ENCODE peak calls at places on chromosomes 7 and 10, in five cellular contexts. I is PC-3; V is fibroblast of lung; H is CD8-positive, alpha-beta T cell; N is GM23338. R is an unnamed sample. For H3K27me3, the result is how much of the 10 kb centered on the place peaks cover.

GRCh38 chr10:106997721-106998120 is 166.8 kb downstream of the SORCS1 start:
- DNase-seq in V (no peak), H (no peak), I (no peak), N (no peak), R (no peak)

GRCh38 chr7:101474178-101474577 is 111.5 kb downstream of the COL26A1 start:
- DNase-seq in H (no peak), I (no peak), N (no peak), V (no peak), R (no peak)

GRCh38 chr10:42961156-42961589 is 115.7 kb upstream of the RET start:
- DNase-seq in V (no peak), N (no peak), I (no peak), H (no peak), R (peak)

GRCh38 chr7:41695661-41696322 is 7.1 kb downstream of the INHBA start:
- DNase-seq in H (no peak), V (peak), I (no peak), N (no peak), R (no peak)

GRCh38 chr7:35424869-35425495 is 171.1 kb upstream of the TBX20 start:
- DNase-seq in N (peak), V (peak), I (peak), H (peak), R (peak)

GRCh38 chr10:10992961-10993714 is 24.5 kb upstream of the CELF2 start:
- DNase-seq in I (no peak), H (no peak), N (no peak), V (no peak), R (no peak)

GRCh38 chr10:43361532-43362190 is 9.8 kb upstream of the FXYD4 start:
- DNase-seq in H (peak), V (no peak), N (no peak), I (no peak), R (peak)

GRCh38 chr7:27132214-27132613 is 1.7 kb upstream of the HOXA4 start:
- DNase-seq in V (no peak), H (no peak), N (no peak), I (no peak), R (no peak)

GRCh38 chr10:54800677-54801480 is at the start of gene PCDH15:
- DNase-seq in N (peak), V (peak), H (no peak), I (peak), R (no peak)

GRCh38 chr10:33116293-33116697 is 158.3 kb upstream of the ITGB1 start:
- DNase-seq in N (peak), V (peak), H (no peak), I (peak), R (no peak)

GRCh38 chr7:73363225-73364005 is 35.5 kb downstream of the FKBP6 start:
- DNase-seq in H (no peak), V (no peak), N (no peak), I (no peak), R (no peak)

GRCh38 chr7:65235586-65235985 is 138.1 kb upstream of the ZNF92 start:
- DNase-seq in V (no peak), N (no peak), I (no peak), H (no peak), R (no peak)

GRCh38 chr10:130512936-130513335 is 376.7 kb downstream of the GLRX3 start:
- DNase-seq in H (no peak), I (no peak), N (no peak), V (no peak), R (no peak)

GRCh38 chr10:27072436-27073114 is 27.7 kb downstream of the ANKRD26 start:
- DNase-seq in V (no peak), H (no peak), I (no peak), N (peak), R (no peak)

GRCh38 chr10:103021897-103022286 is 103.8 kb downstream of the CNNM2 start:
- DNase-seq in I (no peak), N (no peak), H (no peak), V (peak), R (no peak)

GRCh38 chr10:14880201-14880600 is 1.5 kb downstream of the SUV39H2 start:
- DNase-seq in N (peak), I (peak), H (no peak), V (no peak), R (no peak)

GRCh38 chr7:158315326-158315725 is 272.3 kb downstream of the PTPRN2 start:
- DNase-seq in V (no peak), I (no peak), N (no peak), H (no peak), R (no peak)

GRCh38 chr7:121755818-121756501 is 117.0 kb upstream of the PTPRZ1 start:
- DNase-seq in I (no peak), N (peak), H (no peak), V (no peak), R (no peak)

GRCh38 chr10:73899401-73899780 is 11.5 kb upstream of the PLAU start:
- DNase-seq in V (peak), H (no peak), I (peak), N (no peak), R (no peak)

GRCh38 chr7:3695602-3696001 is 394.6 kb downstream of the SDK1 start:
- DNase-seq in V (peak), N (no peak), I (peak), H (no peak), R (no peak)

GRCh38 chr7:17054836-17055235 is 173.1 kb upstream of the AGR3 start:
- DNase-seq in I (no peak), H (no peak), N (no peak), V (no peak), R (no peak)

GRCh38 chr7:70542750-70543376 is 589.1 kb upstream of the GALNT17 start:
- DNase-seq in I (no peak), N (no peak), V (no peak), H (no peak), R (no peak)

GRCh38 chr7:39979406-39980073 is 29.5 kb downstream of the CDK13 start:
- DNase-seq in V (no peak), I (no peak), N (no peak), H (no peak), R (no peak)

GRCh38 chr10:70088299-70088698 is 35.7 kb downstream of the MACROH2A2 start:
- DNase-seq in I (no peak), N (no peak), V (no peak), H (no peak), R (no peak)

GRCh38 chr10:27369832-27370231 is 129.2 kb upstream of the ACBD5 start:
- DNase-seq in N (peak), V (peak), H (no peak), I (peak), R (no peak)

GRCh38 chr10:70513848-70514309 is 35.3 kb downstream of the PALD1 start:
- DNase-seq in N (peak), V (no peak), H (no peak), I (no peak), R (peak)

GRCh38 chr10:93701903-93702277 is 502 bp downstream of the FRA10AC1 start:
- DNase-seq in N (peak), V (peak), H (no peak), I (peak), R (no peak)

GRCh38 chr7:21193895-21194294 is 234.0 kb upstream of the SP4 start:
- DNase-seq in N (peak), H (no peak), I (no peak), V (no peak), R (no peak)

GRCh38 chr10:119602241-119603095 is 5.7 kb upstream of the TIAL1 start:
- DNase-seq in N (peak), I (peak), H (no peak), V (peak), R (peak)

GRCh38 chr7:94251-94801 is 98.0 kb upstream of the FAM20C start:
- DNase-seq in I (no peak), N (no peak), H (no peak), V (no peak), R (no peak)

GRCh38 chr10:101938316-101939272 is 95.0 kb upstream of the KCNIP2 start:
- DNase-seq in H (no peak), V (peak), I (peak), N (no peak), R (no peak)

GRCh38 chr7:79130715-79131114 is 322.8 kb downstream of the MAGI2 start:
- DNase-seq in H (no peak), I (no peak), V (no peak), N (no peak), R (no peak)
- H3K27me3 ChIP-seq in H (under half), I (under half), V (under half), N (under half), R (under half)

GRCh38 chr7:5231116-5231515 is 41.1 kb downstream of the WIPI2 start:
- DNase-seq in V (no peak), H (no peak), N (no peak), I (no peak), R (no peak)

GRCh38 chr7:5231811-5232484 is 41.9 kb downstream of the WIPI2 start:
- DNase-seq in N (no peak), V (no peak), H (no peak), I (no peak), R (peak)

GRCh38 chr7:5232485-5232837 is 42.4 kb downstream of the WIPI2 start:
- DNase-seq in V (no peak), H (no peak), I (no peak), N (no peak), R (no peak)

GRCh38 chr7:5234852-5235831 is 45.1 kb downstream of the WIPI2 start:
- DNase-seq in N (no peak), I (peak), H (no peak), V (peak), R (no peak)

DNA sequence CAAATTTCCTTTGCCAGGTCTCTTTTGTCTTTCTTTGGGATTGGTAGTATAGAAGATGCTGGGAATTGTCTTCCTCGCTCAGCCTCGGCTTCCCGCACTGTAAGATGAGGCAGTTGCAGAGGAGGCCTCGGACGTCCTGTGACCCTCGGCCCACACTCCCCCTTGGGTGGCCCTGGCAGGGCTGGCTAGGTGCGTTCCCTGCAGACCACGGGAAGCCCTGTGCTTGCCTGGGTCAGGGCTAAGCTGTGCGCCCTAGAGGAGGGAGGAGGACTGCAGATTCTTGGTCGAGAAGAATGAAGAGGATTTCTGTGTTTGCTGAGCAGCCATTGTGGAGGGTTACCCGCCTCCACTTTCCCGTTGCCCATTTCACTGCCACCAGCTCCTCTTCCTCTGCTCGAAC is 42.8 kb downstream of the WIPI2 start:
- DNase-seq in N (peak), H (no peak), V (no peak), I (no peak), R (no peak)
- H3K4me3 ChIP-seq in N (no peak), H (no peak), V (no peak), I (no peak), R (no peak)

GRCh38 chr7:130865408-130866236 is 131.6 kb upstream of the KLF14 start:
- DNase-seq in N (peak), H (no peak), I (peak), V (no peak), R (no peak)
- TF ChIP-seq CTCF in N (no peak), H (no peak), I (no peak), V (peak), R (no peak)

GRCh38 chr7:6106140-6106904 is 75.1 kb downstream of the ANKRD61 start:
- DNase-seq in I (peak), H (peak), V (peak), N (peak), R (no peak)

GRCh38 chr7:6111041-6111440 is 79.9 kb downstream of the ANKRD61 start:
- DNase-seq in I (no peak), V (no peak), N (no peak), H (no peak), R (no peak)

DNA sequence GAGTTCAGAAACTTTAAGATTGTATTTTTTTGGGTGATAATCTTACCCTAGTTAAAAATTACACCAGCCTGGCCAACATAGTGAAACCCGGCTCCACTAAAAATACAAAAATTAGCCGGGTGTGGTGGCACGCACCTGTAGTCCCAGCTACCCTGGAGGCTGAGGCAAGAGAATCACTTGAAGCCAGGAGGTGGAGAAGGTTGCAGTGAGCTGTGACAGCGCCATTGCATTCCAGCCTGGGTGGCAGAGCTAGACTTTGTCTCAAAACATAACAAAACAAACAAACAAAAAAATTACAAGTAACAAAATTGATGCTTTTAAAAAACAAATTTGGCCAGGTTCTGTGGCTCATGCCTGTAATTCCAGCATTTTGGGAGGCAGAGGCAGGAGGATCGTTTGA is 76.7 kb downstream of the ANKRD61 start:
- DNase-seq in V (no peak), I (no peak), H (no peak), N (no peak), R (no peak)
- H3K27me3 ChIP-seq in V (under half), I (under half), H (under half), N (under half), R (under half)

GRCh38 chr7:118368958-118369357 is 144.5 kb downstream of the ANKRD7 start:
- DNase-seq in V (no peak), I (no peak), H (no peak), N (no peak), R (no peak)

GRCh38 chr7:118369987-118370386 is 145.5 kb downstream of the ANKRD7 start:
- DNase-seq in N (no peak), H (no peak), I (no peak), V (no peak), R (no peak)

DNA sequence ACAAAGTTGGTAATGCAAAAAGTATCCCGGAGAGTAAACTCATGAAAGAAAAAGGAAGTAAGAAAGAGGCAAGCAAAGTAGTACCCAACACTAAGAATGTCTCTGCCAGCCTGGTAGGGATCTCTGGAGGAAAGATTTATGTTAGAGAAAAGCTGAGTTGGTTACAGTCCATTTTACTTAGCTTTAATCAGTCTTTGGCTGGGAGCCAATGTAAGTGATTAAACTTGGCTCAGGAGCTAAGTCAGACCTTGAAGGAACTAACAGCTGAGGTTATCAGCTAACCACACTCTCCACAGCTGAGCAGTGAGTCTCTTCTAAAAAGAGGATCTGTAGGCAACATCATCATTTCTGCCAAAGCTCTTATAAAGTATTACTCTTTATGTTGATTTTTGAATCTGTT is 148.0 kb downstream of the ANKRD7 start:
- DNase-seq in I (no peak), N (no peak), V (peak), H (no peak), R (no peak)
- H3K4me3 ChIP-seq in I (no peak), N (no peak), V (no peak), H (no peak), R (no peak)

DNA sequence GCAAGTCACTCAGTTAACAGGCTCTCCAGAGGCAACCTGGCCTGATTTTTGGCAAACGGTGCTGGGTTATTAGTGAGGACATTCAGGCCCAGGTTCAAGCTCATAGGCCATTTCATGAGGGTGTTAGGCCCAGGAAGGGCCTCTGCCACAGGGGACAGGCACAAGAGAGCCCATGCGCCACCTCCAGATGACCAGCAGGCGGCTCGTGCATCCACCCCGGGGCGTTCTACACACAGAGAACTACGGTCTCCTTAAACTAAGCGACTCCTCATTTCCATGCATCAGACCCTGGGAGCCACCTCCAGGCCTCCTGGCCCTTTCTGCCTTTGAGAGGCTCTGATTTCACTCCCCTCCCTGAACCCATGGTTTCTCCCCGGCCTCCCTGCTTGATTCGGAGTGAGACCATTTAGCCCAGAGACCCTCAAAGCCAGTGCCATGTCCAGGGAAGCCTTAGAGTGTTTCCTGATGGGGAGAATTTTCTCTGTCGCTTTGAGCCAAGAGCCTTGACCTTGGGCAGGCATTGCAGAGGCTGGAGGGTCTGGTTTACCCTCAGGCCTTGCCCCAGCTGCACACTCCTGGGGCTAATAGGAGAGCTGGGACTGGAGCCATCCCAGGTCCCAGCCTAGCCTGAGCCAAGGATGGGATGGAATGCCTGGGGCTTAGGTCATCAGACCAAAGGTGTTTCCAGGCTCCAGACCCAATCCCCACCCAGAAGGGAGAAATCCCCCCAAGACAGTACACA is 188.0 kb downstream of the GRID1 start:
- DNase-seq in N (peak), V (no peak), H (no peak), I (no peak), R (peak)
- TF ChIP-seq CTCF in N (peak), V (no peak), H (no peak), I (peak), R (peak)